ENCODE peak calls at places on chromosomes 5 and 9, in four cellular contexts. G is GM23338, L is DND-41, C is progenitor cell of endocrine pancreas. X is an unnamed sample.

GRCh38 chr5:132049559-132049958 is 10.9 kb upstream of the IL3 start:
- DNase-seq in C (no peak), G (no peak), L (no peak), X (no peak)

GRCh38 chr5:88833371-88834107 is 49.4 kb downstream of the MEF2C start:
- DNase-seq in C (no peak), L (no peak), G (peak), X (no peak)

GRCh38 chr5:135476615-135477493 is 24.7 kb upstream of the TIFAB start:
- DNase-seq in L (no peak), G (no peak), C (no peak), X (no peak)

GRCh38 chr9:134933076-134933659 is 15.5 kb upstream of the FCN1 start:
- DNase-seq in C (no peak), G (no peak), L (no peak), X (no peak)

GRCh38 chr9:32942755-32943460 is 58.5 kb downstream of the APTX start:
- DNase-seq in G (no peak), L (no peak), C (no peak), X (no peak)

GRCh38 chr9:137032893-137033292 is 1.0 kb upstream of the FUT7 start:
- DNase-seq in L (no peak), C (no peak), G (no peak), X (no peak)

GRCh38 chr5:1510631-1511030 is 13.1 kb downstream of the LPCAT1 start:
- DNase-seq in G (no peak), L (peak), C (no peak), X (no peak)

GRCh38 chr9:121581775-121582600 is 69.4 kb upstream of the DAB2IP start:
- DNase-seq in G (peak), C (no peak), L (no peak), X (peak)

GRCh38 chr5:170345971-170346370 is 43.2 kb downstream of the KCNMB1 start:
- DNase-seq in L (no peak), G (no peak), C (no peak), X (no peak)

DNA sequence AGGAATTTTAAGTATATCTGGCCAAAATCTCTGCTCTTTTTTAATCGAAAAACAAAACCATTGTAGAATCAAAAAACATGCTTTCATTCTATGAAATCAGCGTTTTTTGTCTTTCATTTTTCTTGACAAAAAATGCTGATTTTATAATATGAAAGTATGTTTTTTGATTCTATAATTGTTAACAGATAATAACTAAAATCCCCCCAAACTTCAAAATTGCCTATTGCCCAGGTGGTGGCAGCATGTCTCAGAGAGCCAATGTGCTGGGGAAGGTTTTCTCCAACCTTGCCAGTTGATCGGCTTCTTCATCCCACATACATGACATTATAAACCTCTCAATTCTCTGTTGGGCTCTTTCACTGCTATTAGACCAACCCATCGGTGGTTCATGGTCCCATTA is 5.1 kb upstream of the SMIM15 start:
- DNase-seq in L (no peak), C (no peak), G (peak), X (no peak)
- TF ChIP-seq CTCF in L (peak), C (peak), G (peak), X (peak)

GRCh38 chr5:124289641-124290201 is 456.7 kb downstream of the ZNF608 start:
- DNase-seq in L (peak), C (no peak), G (peak), X (no peak)
- TF ChIP-seq CTCF in L (peak), C (peak), G (peak), X (peak)

DNA sequence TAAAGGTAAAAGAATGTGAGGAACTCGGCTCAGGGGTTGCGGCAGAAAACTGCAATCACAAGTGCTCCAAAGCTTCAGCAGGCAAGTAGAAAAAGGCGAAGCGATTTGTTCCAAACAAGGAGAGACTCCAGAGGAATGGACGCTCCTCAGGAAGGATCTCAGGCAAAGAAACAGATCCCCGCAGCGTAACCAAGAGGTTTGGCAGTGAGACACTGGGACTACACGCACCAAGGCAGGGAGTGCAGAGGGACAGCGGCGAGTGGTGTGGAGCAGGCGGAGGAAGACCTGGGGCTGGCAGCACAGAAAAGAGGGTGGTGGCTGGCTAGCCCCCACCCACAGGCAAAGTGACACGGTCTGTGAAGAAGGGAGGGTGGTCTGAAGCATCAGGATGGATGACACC is 54.7 kb upstream of the GOLPH3 start:
- DNase-seq in C (no peak), L (no peak), G (no peak), X (no peak)
- TF ChIP-seq CTCF in C (no peak), L (no peak), G (no peak), X (no peak)

GRCh38 chr5:138568061-138568824 is 7.0 kb downstream of the HSPA9 start:
- DNase-seq in L (no peak), C (no peak), G (no peak), X (no peak)
- TF ChIP-seq CTCF in L (peak), C (no peak), G (no peak), X (peak)

DNA sequence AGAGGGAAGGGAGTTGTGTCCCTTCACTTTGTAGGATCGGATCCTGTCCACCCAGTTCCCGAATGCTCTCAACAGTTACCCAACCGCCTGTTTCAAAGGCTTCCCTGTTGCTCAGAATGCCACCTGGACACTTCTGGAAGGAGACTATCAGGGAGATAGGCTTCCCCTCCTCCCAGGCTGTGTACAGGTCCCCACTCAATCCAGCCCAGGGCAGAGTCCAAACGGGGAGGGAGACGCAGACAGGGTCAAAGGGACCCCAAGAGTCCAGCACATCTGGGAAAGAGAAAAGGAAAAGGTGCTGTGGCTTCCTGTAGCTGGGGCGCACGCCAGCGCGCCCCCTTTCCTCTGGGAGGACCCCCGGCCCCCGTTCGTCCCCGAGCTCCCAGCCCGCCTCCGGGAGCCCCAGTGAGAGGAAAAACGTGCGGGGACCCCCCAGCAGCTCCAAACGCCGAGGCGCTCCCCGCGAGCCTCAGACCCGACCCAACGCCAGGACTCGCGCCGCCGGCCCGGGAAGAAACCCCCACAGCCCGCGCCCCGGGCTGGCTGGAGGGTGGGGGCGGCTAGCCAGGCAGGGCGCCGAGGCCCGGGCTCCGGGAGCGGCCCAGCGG is 640 bp downstream of the SURF4 start:
- DNase-seq in C (peak), L (peak), G (peak), X (no peak)
- TF ChIP-seq CTCF in C (peak), L (peak), G (peak), X (no peak)

GRCh38 chr5:138640138-138640537 is 64.9 kb upstream of the HSPA9 start:
- DNase-seq in G (no peak), C (no peak), L (no peak), X (no peak)

GRCh38 chr5:138645778-138646575 is 70.8 kb upstream of the HSPA9 start:
- DNase-seq in C (no peak), G (no peak), L (no peak), X (no peak)

GRCh38 chr5:138641547-138642298 is 66.5 kb upstream of the HSPA9 start:
- DNase-seq in C (peak), G (peak), L (peak), X (peak)

GRCh38 chr5:138640855-138641254 is 65.7 kb upstream of the HSPA9 start:
- DNase-seq in C (no peak), L (no peak), G (no peak), X (no peak)

GRCh38 chr5:138643040-138643791 is 68.0 kb upstream of the HSPA9 start:
- DNase-seq in G (no peak), L (no peak), C (no peak), X (no peak)
- TF ChIP-seq CTCF in G (peak), L (no peak), C (no peak), X (no peak)

GRCh38 chr9:404229-404628 is 189.6 kb downstream of the DOCK8 start:
- DNase-seq in G (no peak), C (no peak), L (no peak), X (no peak)

GRCh38 chr9:407255-407654 is 192.6 kb downstream of the DOCK8 start:
- DNase-seq in C (no peak), L (no peak), G (no peak), X (no peak)
- TF ChIP-seq CTCF in C (no peak), L (no peak), G (peak), X (no peak)